ENCODE peak calls at places on chromosomes 5 and 9, in eight cellular contexts. D is suprapubic skin, O is A549, J is H1, R is transverse colon, W is tibial nerve, Z is sigmoid colon, L is stomach. M is an unnamed sample. For H3K4me1, the result is how much of the 10 kb centered on the place peaks cover.

GRCh38 chr5:476102-476813 is 33.3 kb downstream of the EXOC3 start:
- DNase-seq in R (no peak), D (peak), L (no peak), Z (peak), J (no peak), O (no peak), W (no peak), M (no peak)

GRCh38 chr5:73233053-73233460 is 60.1 kb downstream of the TMEM174 start:
- DNase-seq in D (no peak), J (peak), O (no peak), Z (no peak), W (no peak), L (no peak), R (no peak), M (no peak)

GRCh38 chr5:120447706-120448239 is 16.3 kb upstream of the PRR16 start:
- DNase-seq in Z (no peak), J (no peak), O (no peak), D (no peak), W (no peak), L (no peak), R (no peak), M (no peak)

GRCh38 chr5:42483472-42484154 is 60.4 kb downstream of the GHR start:
- DNase-seq in Z (no peak), R (no peak), J (no peak), D (no peak), W (no peak), L (no peak), O (no peak), M (no peak)

GRCh38 chr5:13831236-13831810 is 113.2 kb downstream of the DNAH5 start:
- DNase-seq in L (no peak), R (no peak), W (no peak), Z (no peak), O (no peak), D (no peak), J (no peak), M (no peak)

GRCh38 chr5:34842554-34842953 is 3.6 kb downstream of the TTC23L start:
- DNase-seq in J (no peak), R (no peak), L (no peak), Z (no peak), W (no peak), O (no peak), D (no peak), M (no peak)

GRCh38 chr5:131644822-131645221 is 9.8 kb upstream of the RAPGEF6 start:
- DNase-seq in Z (no peak), R (no peak), L (no peak), J (no peak), W (no peak), D (no peak), O (no peak), M (no peak)

GRCh38 chr5:40486437-40487270 is 193.1 kb upstream of the PTGER4 start:
- DNase-seq in D (no peak), L (no peak), Z (no peak), R (no peak), J (no peak), O (no peak), W (no peak), M (no peak)

GRCh38 chr5:142748568-142749249 is 21.5 kb upstream of the ARHGAP26 start:
- DNase-seq in O (no peak), D (no peak), R (peak), L (peak), W (no peak), J (peak), Z (no peak), M (no peak)

GRCh38 chr5:1516615-1517601 is 6.9 kb downstream of the LPCAT1 start:
- DNase-seq in D (peak), R (peak), J (peak), Z (peak), O (peak), W (peak), L (peak), M (no peak)

GRCh38 chr5:88610586-88610985 is 272.4 kb downstream of the MEF2C start:
- DNase-seq in R (no peak), W (no peak), L (no peak), O (no peak), J (no peak), Z (no peak), D (no peak), M (no peak)

GRCh38 chr5:147369742-147370374 is 135.0 kb downstream of the STK32A start:
- DNase-seq in W (no peak), L (no peak), J (no peak), Z (no peak), O (peak), D (no peak), R (no peak), M (no peak)

GRCh38 chr5:139396691-139397090 is 1.8 kb upstream of the PROB1 start:
- DNase-seq in L (no peak), D (no peak), O (no peak), W (no peak), J (no peak), R (no peak), Z (no peak), M (no peak)

GRCh38 chr9:108316066-108316465 is 539.7 kb downstream of the ACTL7B start:
- DNase-seq in D (no peak), Z (no peak), W (no peak), O (no peak), J (no peak), R (no peak), L (no peak), M (no peak)

GRCh38 chr5:175560011-175560410 is 81.7 kb downstream of the SFXN1 start:
- DNase-seq in D (no peak), W (no peak), L (no peak), Z (no peak), R (no peak), O (no peak), J (no peak), M (no peak)

GRCh38 chr5:140575309-140575708 is 10.7 kb downstream of the SLC35A4 start:
- DNase-seq in R (peak), D (no peak), Z (peak), L (peak), O (no peak), J (no peak), W (peak), M (no peak)

GRCh38 chr9:72978724-72979123 is 25.9 kb upstream of the ALDH1A1 start:
- DNase-seq in J (no peak), O (no peak), L (no peak), W (no peak), Z (no peak), D (no peak), R (no peak), M (no peak)

GRCh38 chr9:71001780-71002386 is 119.5 kb downstream of the TRPM3 start:
- DNase-seq in Z (no peak), O (no peak), D (no peak), R (peak), L (peak), W (no peak), J (no peak), M (no peak)

GRCh38 chr9:23538060-23538387 is 288.0 kb downstream of the ELAVL2 start:
- DNase-seq in Z (no peak), W (no peak), J (no peak), R (no peak), O (no peak), D (no peak), L (no peak), M (no peak)

GRCh38 chr5:110463116-110463515 is 263.4 kb downstream of the TMEM232 start:
- DNase-seq in Z (no peak), D (no peak), O (no peak), R (no peak), W (no peak), J (no peak), L (no peak), M (no peak)

GRCh38 chr5:140881889-140882590 is at the start of gene PCDHA13:
- DNase-seq in W (no peak), Z (no peak), O (no peak), J (no peak), D (no peak), L (no peak), R (no peak), M (no peak)

GRCh38 chr5:173823274-173823644 is 64.9 kb upstream of the CPEB4 start:
- DNase-seq in R (no peak), D (no peak), W (no peak), O (no peak), L (no peak), Z (no peak), J (no peak), M (no peak)

GRCh38 chr9:131826966-131827525 is 87.2 kb upstream of the RAPGEF1 start:
- DNase-seq in O (no peak), W (no peak), R (no peak), L (no peak), Z (no peak), D (no peak), J (no peak), M (no peak)

GRCh38 chr5:155759252-155759651 is 567.7 kb upstream of the SGCD start:
- DNase-seq in Z (no peak), W (no peak), D (no peak), L (no peak), O (no peak), J (no peak), R (no peak), M (no peak)

GRCh38 chr9:86282979-86283535 is 719 bp upstream of the ISCA1 start:
- DNase-seq in R (no peak), Z (peak), J (no peak), O (peak), W (no peak), L (no peak), D (no peak), M (no peak)

DNA sequence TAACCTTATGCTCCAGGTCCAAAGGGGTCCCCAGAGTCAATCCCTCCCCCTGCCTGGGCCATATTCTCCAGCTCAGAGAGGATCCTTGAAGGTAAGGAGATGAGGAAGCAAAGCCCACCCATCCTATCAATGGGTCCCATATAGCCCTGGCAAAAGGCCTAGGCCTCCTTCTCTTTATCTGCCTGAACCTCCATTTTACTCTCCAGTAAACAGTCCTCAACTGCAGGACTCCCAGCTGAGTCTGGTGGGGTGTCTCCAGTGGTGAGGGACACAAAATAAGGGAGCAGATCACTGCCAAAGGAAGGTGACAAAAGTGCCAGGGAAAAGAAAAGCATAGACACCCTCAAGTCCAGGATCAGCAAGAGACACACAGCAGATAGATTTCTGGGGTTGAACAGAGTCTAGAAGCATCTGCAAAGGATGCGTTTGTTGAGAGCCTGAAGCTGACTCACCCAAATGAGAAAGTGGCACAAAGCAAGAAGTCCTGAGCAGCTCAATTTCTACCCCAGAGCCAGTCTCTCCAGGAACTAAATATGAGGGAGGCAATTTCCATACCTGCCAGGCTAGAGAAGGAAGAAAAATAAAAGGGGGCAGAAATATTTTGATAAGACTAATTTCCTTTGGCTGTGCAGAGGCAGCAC is 2.7 kb upstream of the EBF1 start:
- DNase-seq in W (no peak), J (no peak), R (no peak), D (no peak), Z (no peak), O (no peak), L (no peak), M (no peak)
- H3K4me3 ChIP-seq in W (no peak), J (no peak), R (no peak), D (peak), Z (no peak), O (no peak), L (no peak), M (peak)

DNA sequence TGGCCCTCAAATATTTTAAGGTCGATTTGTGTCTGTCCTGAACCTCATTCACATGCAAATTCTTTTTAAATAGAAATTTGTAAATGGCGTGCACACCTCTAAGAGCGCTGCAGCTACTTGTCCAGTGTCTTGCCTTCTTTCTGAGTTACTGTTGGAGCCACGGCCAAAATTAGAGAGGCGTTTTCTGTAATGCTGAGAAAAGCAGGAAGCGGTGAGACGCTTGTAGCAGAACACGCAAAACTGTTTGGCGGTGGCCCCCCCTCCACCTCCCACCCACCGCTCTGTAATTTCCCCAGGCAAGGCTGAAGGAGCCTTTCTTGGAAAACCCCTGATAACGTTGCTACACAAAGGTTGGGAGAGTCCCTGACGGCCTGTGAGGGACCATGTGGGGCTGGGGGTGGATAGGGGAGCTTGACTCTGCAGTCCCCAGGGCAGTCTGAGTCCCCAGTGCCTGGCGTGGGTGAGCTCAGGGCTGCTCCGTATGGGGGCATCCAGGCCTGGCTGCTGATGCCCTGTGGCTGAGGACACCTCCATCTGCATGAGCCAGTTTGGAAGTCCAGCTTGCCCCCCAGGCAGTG is 96.5 kb downstream of the GADD45G start:
- DNase-seq in W (no peak), Z (no peak), J (no peak), R (no peak), L (no peak), D (no peak), O (no peak), M (no peak)
- TF ChIP-seq EP300 in W (no peak), Z (no peak), J (no peak), R (no peak), L (no peak), D (no peak), O (no peak), M (no peak)

DNA sequence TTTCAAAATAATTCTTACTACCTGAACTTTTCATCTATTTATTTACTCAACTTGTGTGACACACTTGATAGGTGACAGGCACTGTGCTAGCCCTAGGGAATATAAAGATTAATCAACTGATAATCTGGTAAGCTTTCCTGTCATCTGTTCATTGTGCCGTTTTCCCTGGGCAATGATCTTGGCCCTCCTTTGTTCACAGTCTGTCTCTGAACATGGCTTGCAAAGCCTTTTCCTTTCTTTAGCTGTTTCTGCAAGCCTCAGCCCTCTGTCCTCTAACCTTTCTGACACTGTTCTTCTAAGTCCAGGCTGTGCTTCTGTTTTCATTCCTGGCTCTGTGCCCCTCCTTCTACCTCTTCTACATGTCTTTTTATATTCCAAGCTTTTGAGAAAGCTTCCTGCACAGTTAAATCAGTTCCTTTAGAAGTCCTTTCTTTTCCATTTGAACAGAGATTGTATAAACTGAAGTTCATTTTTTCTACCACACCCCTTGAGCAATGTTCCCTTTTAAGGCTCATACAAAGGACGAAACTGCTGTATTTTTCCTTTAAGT is 803.0 kb upstream of the ZNF608 start:
- DNase-seq in Z (no peak), R (no peak), W (no peak), J (no peak), O (no peak), L (no peak), D (no peak), M (no peak)
- H3K4me1 ChIP-seq in Z (under half), R (under half), W (under half), J (under half), O (under half), L (under half), D (under half), M (under half)

GRCh38 chr5:33794550-33795300 is 97.1 kb downstream of the ADAMTS12 start:
- DNase-seq in O (no peak), J (no peak), W (no peak), Z (no peak), L (no peak), R (no peak), D (no peak), M (no peak)
- H3K4me3 ChIP-seq in O (no peak), J (no peak), W (no peak), Z (no peak), L (no peak), R (no peak), D (peak), M (no peak)

DNA sequence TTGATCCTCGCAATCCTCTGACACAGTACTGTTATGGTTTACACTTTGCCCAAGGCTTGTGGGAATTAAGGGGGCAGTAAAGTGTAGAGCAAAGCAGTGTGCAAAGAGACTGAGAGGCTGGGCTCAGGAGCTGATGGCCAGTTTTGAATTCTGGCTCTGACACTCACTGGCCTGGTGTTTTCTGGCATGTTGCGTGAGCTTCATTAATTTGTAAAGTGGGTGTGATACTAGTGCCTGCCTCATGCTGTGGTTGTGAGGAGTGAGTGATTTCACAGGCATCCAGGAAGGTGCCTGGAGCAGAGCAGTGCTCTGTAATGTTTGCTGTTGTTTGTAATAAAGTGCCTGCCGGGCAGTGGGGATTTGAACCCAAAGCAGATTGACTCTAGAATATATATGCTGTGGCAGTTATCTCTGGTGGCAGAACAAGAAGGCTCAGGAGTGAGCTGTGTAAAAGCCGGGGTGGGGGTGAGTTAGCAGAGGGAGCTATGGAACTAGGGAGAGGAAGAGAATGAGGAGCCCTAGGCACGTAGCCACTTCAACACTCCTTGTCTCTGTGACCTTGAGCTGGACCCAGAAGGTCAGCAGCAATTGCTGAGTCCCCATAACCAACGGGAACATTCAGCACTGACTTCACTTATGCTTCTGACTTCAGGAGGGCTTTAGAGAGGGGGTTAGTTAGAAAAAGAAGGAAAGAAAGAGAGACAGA is 108.5 kb downstream of the DOCK2 start:
- DNase-seq in J (no peak), O (no peak), W (no peak), Z (no peak), L (no peak), D (no peak), R (no peak), M (no peak)
- TF ChIP-seq EP300 in J (no peak), O (no peak), W (no peak), Z (no peak), L (no peak), D (no peak), R (no peak), M (no peak)

DNA sequence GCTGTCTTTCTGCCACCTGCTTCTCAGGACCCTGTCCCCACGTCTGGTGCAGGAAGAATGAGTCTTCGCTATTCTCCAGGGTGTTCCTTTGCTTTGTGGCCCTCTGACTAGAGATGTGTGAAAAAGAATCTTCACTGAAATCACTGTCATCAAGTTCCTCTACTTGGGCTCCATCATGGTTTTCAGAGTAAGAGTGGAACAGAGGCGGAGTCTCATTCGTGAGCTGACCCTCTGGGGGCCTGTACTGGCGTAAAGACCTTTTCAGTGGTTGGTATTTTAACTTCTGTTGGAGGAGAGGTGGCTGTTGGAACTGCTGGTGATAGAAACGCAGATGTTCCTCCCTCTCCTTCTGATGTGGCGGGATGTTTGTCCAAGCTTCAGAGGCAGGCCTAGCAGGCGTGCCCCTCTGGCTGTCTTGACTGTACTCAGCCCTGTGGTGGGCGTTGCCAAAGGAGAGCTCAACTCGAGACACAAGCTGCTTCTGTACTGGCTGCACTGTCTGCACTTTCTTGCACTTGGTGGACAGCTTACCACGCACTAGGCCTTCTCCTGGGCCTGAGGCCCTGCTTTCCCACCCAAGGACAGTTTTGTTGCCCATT is 72.0 kb downstream of the KIF24 start:
- DNase-seq in W (peak), L (no peak), J (no peak), O (no peak), D (no peak), Z (no peak), R (no peak), M (no peak)
- H3K4me1 ChIP-seq in W (half or more), L (under half), J (under half), O (under half), D (half or more), Z (under half), R (under half), M (under half)

GRCh38 chr9:122075135-122076030 is 17.7 kb downstream of the TTLL11 start:
- DNase-seq in D (no peak), Z (no peak), W (no peak), R (no peak), L (no peak), O (no peak), J (no peak), M (no peak)

GRCh38 chr9:122071716-122072115 is 21.4 kb downstream of the TTLL11 start:
- DNase-seq in R (no peak), Z (no peak), D (no peak), J (no peak), L (no peak), W (no peak), O (no peak), M (no peak)

GRCh38 chr9:122076773-122077172 is 16.3 kb downstream of the TTLL11 start:
- DNase-seq in O (no peak), D (no peak), J (no peak), Z (no peak), W (no peak), R (no peak), L (no peak), M (no peak)

GRCh38 chr9:122078557-122078956 is 14.6 kb downstream of the TTLL11 start:
- DNase-seq in J (no peak), R (no peak), W (no peak), Z (no peak), O (no peak), D (no peak), L (no peak), M (no peak)

DNA sequence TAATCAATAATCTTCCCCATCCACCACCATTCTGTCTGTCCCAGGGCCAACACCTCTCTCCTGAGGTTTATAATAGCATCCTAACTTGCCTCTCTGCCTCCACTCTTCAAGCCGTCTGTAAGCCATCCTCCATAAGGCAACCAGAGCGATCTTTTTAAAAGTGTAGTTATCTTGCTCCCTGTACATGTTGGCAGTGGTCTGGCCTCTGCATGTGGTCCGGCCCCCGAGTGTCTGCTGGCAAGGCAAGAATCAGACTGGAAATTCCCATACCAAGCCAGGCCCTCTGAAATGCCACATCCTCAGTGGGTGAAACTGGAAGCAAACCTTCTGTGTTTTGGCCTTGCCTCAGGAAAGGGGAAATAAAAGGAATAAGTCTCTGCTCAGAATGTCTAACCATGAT is 17.0 kb downstream of the TTLL11 start:
- DNase-seq in J (no peak), D (no peak), Z (no peak), R (no peak), W (no peak), O (no peak), L (no peak), M (no peak)
- H3K4me3 ChIP-seq in J (no peak), D (no peak), Z (no peak), R (no peak), W (no peak), O (no peak), L (no peak), M (no peak)

M was measured in esophagus muscularis mucosa.